ENCODE peak calls at places on chromosomes 4 and X, in four cellular contexts. K, D, C and H are unnamed samples.

GRCh38 chr4:99722006-99722405 is 64.4 kb upstream of the C4orf54 start:
- DNase-seq in K (no peak), D (no peak), C (peak; percentile 64), H (no peak)

GRCh38 chr4:77734928-77735327 is 84.2 kb downstream of the CNOT6L start:
- DNase-seq in K (no peak), D (no peak), C (peak; percentile 8), H (peak; percentile 6)

GRCh38 chr4:127196656-127197352 is 436.0 kb upstream of the INTU start:
- DNase-seq in K (peak; percentile 36), D (no peak), C (no peak), H (no peak)

GRCh38 chr4:57048590-57049304 is 61.4 kb downstream of the IGFBP7 start:
- DNase-seq in K (no peak), D (no peak), C (peak; percentile 75), H (no peak)

GRCh38 chrX:106170318-106170717 is 2.2 kb downstream of the PWWP3B start:
- DNase-seq in K (no peak), D (no peak), C (peak; percentile 37), H (no peak)

GRCh38 chr4:107853444-107854325 is 29.0 kb downstream of the SGMS2 start:
- DNase-seq in K (no peak), D (no peak), C (peak; percentile 49), H (no peak)

GRCh38 chr4:7210818-7211217 is 18.5 kb downstream of the SORCS2 start:
- DNase-seq in K (no peak), D (no peak), C (no peak), H (no peak)

GRCh38 chr4:179285696-179286095 is 1843.5 kb upstream of the AGA start:
- DNase-seq in K (no peak), D (no peak), C (no peak), H (no peak)

GRCh38 chr4:7049739-7050138 is 6.6 kb downstream of the TADA2B start:
- DNase-seq in K (no peak), D (no peak), C (no peak), H (no peak)

GRCh38 chrX:2692221-2693122 is 1.4 kb downstream of the CD99 start:
- DNase-seq in K (peak; percentile 50), D (no peak), C (peak; percentile 41), H (no peak)

GRCh38 chr4:94759767-94760211 is 2.0 kb downstream of the BMPR1B start:
- DNase-seq in K (no peak), D (no peak), C (no peak), H (no peak)

GRCh38 chr4:133152801-133153526 is 3.9 kb downstream of the PCDH10 start:
- DNase-seq in K (no peak), D (no peak), C (peak; percentile 6), H (no peak)

GRCh38 chr4:43776371-43776770 is 672.2 kb downstream of the KCTD8 start:
- DNase-seq in K (no peak), D (no peak), C (peak; percentile 10), H (no peak)

GRCh38 chr4:123785515-123785914 is 388.9 kb downstream of the SPRY1 start:
- DNase-seq in K (peak; percentile 40), D (no peak), C (peak; percentile 84), H (no peak)

GRCh38 chrX:54817220-54817820 is 9.8 kb downstream of the MAGED2 start:
- DNase-seq in K (no peak), D (no peak), C (no peak), H (no peak)

GRCh38 chr4:145956288-145956890 is 17.8 kb upstream of the ZNF827 start:
- DNase-seq in K (peak; percentile 23), D (no peak), C (peak; percentile 44), H (peak; percentile 33)

GRCh38 chr4:2301221-2301642 is 39.3 kb upstream of the MXD4 start:
- DNase-seq in K (no peak), D (no peak), C (no peak), H (no peak)

GRCh38 chrX:17803449-17803848 is 57.6 kb downstream of the RAI2 start:
- DNase-seq in K (no peak), D (no peak), C (no peak), H (no peak)

GRCh38 chr4:38308728-38309315 is 348.6 kb downstream of the PTTG2 start:
- DNase-seq in K (no peak), D (no peak), C (peak; percentile 80), H (no peak)

GRCh38 chr4:37728064-37728463 is 41.9 kb upstream of the RELL1 start:
- DNase-seq in K (no peak), D (no peak), C (peak; percentile 45), H (no peak)

GRCh38 chrX:71366674-71367256 is 608 bp downstream of the TAF1 start:
- DNase-seq in K (peak; percentile 5), D (peak; percentile 1), C (peak; percentile 19), H (no peak)

GRCh38 chrX:106249706-106250379 is 81.7 kb downstream of the PWWP3B start:
- DNase-seq in K (no peak), D (no peak), C (no peak), H (no peak)

GRCh38 chr4:78776729-78777555 is 792 bp downstream of the BMP2K start:
- DNase-seq in K (peak; percentile 12), D (no peak), C (peak; percentile 86), H (peak; percentile 12)

GRCh38 chr4:165874072-165874798 is 1.2 kb downstream of the TLL1 start:
- DNase-seq in K (peak; percentile 7), D (no peak), C (peak; percentile 36), H (no peak)

GRCh38 chr4:5705672-5706310 is 2.6 kb downstream of the EVC2 start:
- DNase-seq in K (no peak), D (no peak), C (no peak), H (no peak)

GRCh38 chr4:57410331-57411052 is 300.3 kb upstream of the IGFBP7 start:
- DNase-seq in K (peak; percentile 7), D (no peak), C (no peak), H (no peak)

GRCh38 chr4:47505666-47506065 is 20.6 kb downstream of the ATP10D start:
- DNase-seq in K (no peak), D (no peak), C (no peak), H (no peak)

GRCh38 chr4:73309211-73309610 is 50.6 kb upstream of the ANKRD17 start:
- DNase-seq in K (no peak), D (no peak), C (peak; percentile 41), H (no peak)

GRCh38 chr4:16684083-16684482 is 214.4 kb downstream of the LDB2 start:
- DNase-seq in K (peak; percentile 28), D (no peak), C (no peak), H (no peak)

GRCh38 chr4:88629826-88630225 is 37.5 kb downstream of the HERC3 start:
- DNase-seq in K (no peak), D (no peak), C (no peak), H (no peak)

GRCh38 chr4:93203708-93204107 is 624.8 kb upstream of the ATOH1 start:
- DNase-seq in K (no peak), D (no peak), C (peak; percentile 24), H (no peak)

GRCh38 chr4:1337376-1337831 is 9.6 kb upstream of the UVSSA start:
- DNase-seq in K (no peak), D (no peak), C (no peak), H (no peak)

GRCh38 chr4:4204401-4204745 is 22.4 kb downstream of the OTOP1 start:
- DNase-seq in K (no peak), D (no peak), C (no peak), H (no peak)

GRCh38 chr4:174699654-174700053 is 129.4 kb downstream of the GLRA3 start:
- DNase-seq in K (no peak), D (no peak), C (no peak), H (no peak)

GRCh38 chr4:105304085-105304484 is 157.4 kb downstream of the TET2 start:
- DNase-seq in K (no peak), D (no peak), C (no peak), H (no peak)